ENCODE peak calls at places on chromosome 11, in seven cellular contexts. Z is CD8-positive, alpha-beta memory T cell; J is tibial nerve; H is Peyer's patch; T is Panc1; V is mesendoderm; N is sigmoid colon. W is an unnamed sample.

GRCh38 chr11:103826856-103827255 is 209.6 kb upstream of the DDI1 start:
- DNase-seq in Z (no peak), T (no peak), J (no peak), V (no peak), N (no peak), H (no peak), W (no peak)

GRCh38 chr11:46917109-46918086 is 952 bp downstream of the LRP4 start:
- DNase-seq in H (no peak), N (peak; percentile 65), Z (no peak), V (no peak), T (no peak), J (no peak), W (peak; percentile 21)

GRCh38 chr11:20360650-20361049 is 2.9 kb upstream of the HTATIP2 start:
- DNase-seq in Z (peak; percentile 37), J (no peak), N (no peak), H (peak; percentile 66), T (no peak), V (no peak), W (peak; percentile 23)

GRCh38 chr11:45745065-45745811 is 59.7 kb upstream of the SLC35C1 start:
- DNase-seq in Z (no peak), V (no peak), H (no peak), N (peak; percentile 84), J (peak; percentile 32), T (no peak), W (no peak)

GRCh38 chr11:32005786-32006406 is 85.0 kb upstream of the RCN1 start:
- DNase-seq in N (no peak), Z (no peak), H (no peak), V (no peak), T (no peak), J (no peak), W (no peak)

GRCh38 chr11:86517557-86517956 is 142.9 kb downstream of the CCDC81 start:
- DNase-seq in Z (no peak), H (no peak), J (no peak), V (no peak), N (no peak), T (no peak), W (no peak)

GRCh38 chr11:66674964-66675602 is 2.6 kb downstream of the RBM4B start:
- DNase-seq in T (no peak), V (no peak), J (no peak), Z (no peak), H (no peak), N (no peak), W (no peak)

GRCh38 chr11:104003491-104003890 is 32.9 kb upstream of the DDI1 start:
- DNase-seq in Z (no peak), T (no peak), J (no peak), N (no peak), H (no peak), V (no peak), W (no peak)

GRCh38 chr11:76637491-76638266 is 32.9 kb downstream of the LRRC32 start:
- DNase-seq in H (peak; percentile 83), V (no peak), Z (no peak), T (no peak), J (peak; percentile 53), N (peak; percentile 74), W (no peak)

GRCh38 chr11:74238243-74238642 is 67.2 kb downstream of the PPME1 start:
- DNase-seq in N (no peak), Z (no peak), V (no peak), T (no peak), J (no peak), H (no peak), W (no peak)
- H3K36me3 ChIP-seq in N (no peaks in the 10 kb centered on the region), Z (peaks cover 6% of the 10 kb centered on the region), V (no peaks in the 10 kb centered on the region), T (peaks cover 34% of the 10 kb centered on the region), J (peaks cover 71% of the 10 kb centered on the region), H (no peaks in the 10 kb centered on the region), W (peaks cover 48% of the 10 kb centered on the region)

GRCh38 chr11:58652726-58653280 is 30.3 kb downstream of the CNTF start:
- DNase-seq in H (no peak), T (no peak), V (no peak), J (no peak), Z (no peak), N (no peak), W (no peak)
- H3K4me1 ChIP-seq in H (no peaks in the 10 kb centered on the region), T (no peaks in the 10 kb centered on the region), V (no peaks in the 10 kb centered on the region), J (no peaks in the 10 kb centered on the region), Z (no peaks in the 10 kb centered on the region), N (peaks cover 3% of the 10 kb centered on the region), W (no peaks in the 10 kb centered on the region)

DNA sequence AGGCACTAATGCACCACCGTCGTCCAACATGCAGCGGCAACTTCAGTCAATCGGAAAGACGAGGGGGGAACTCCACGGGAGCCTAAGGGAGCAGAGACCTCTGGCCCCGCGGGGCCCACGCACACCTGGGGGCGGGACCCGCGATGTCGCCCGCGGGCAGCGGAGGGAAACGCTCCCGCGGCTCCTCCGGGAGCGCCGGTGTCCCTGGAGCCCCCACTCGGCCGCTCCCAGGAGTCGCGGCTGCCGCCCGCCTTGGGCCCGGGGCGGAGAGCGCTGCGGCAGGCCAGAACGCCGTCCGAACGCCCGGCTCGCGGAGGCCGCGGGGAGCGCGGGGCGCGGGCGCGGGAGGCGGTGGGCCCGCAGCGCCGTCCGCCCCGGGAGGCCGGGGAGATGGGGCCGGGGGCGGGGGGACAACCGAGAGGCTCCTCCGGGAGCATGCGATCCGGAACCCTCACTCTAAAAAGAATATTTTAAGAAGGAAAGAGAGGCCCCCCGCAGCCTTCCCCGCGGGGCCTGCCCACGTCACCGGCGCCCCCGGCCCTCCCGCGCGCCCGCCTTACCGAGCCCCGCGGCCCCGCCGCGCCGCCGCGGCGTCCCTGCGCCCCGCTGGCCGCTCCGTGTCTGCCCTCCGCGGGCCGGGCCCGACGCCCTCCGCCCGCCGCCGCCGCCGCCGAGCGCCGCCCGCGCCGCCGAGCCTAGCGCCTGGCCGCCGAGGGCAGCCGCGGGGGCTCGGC is 86.6 kb upstream of the ARHGAP32 start:
- DNase-seq in Z (peak; percentile 1), V (no peak), J (no peak), N (no peak), T (no peak), H (no peak), W (no peak)
- H3K27ac ChIP-seq in Z (no peak overlapping the region), V (peak overlapping the region; percentile 32), J (no peak overlapping the region), N (peak overlapping the region; percentile 74), T (peak overlapping the region; percentile 85), H (no peak overlapping the region), W (no peak overlapping the region)

GRCh38 chr11:4443479-4443878 is 5.6 kb upstream of the OR52K2 start:
- DNase-seq in Z (no peak), H (no peak), T (no peak), J (no peak), V (peak; percentile 28), N (no peak), W (no peak)
- H3K36me3 ChIP-seq in Z (no peaks in the 10 kb centered on the region), H (no peaks in the 10 kb centered on the region), T (no peaks in the 10 kb centered on the region), J (no peaks in the 10 kb centered on the region), V (no peaks in the 10 kb centered on the region), N (no peaks in the 10 kb centered on the region), W (no peaks in the 10 kb centered on the region)

GRCh38 chr11:968822-969221 is 43.2 kb downstream of the AP2A2 start:
- DNase-seq in V (no peak), N (no peak), T (no peak), J (no peak), Z (no peak), H (no peak), W (no peak)
- H3K4me1 ChIP-seq in V (no peaks in the 10 kb centered on the region), N (peaks cover 8% of the 10 kb centered on the region), T (no peaks in the 10 kb centered on the region), J (no peaks in the 10 kb centered on the region), Z (peaks cover 18% of the 10 kb centered on the region), H (no peaks in the 10 kb centered on the region), W (peaks cover 17% of the 10 kb centered on the region)

GRCh38 chr11:95256204-95256819 is 25.3 kb upstream of the SESN3 start:
- DNase-seq in V (no peak), H (peak; percentile 29), T (no peak), N (no peak), Z (no peak), J (no peak), W (no peak)
- H3K27ac ChIP-seq in V (no peak overlapping the region), H (peak overlapping the region; percentile 58), T (no peak overlapping the region), N (peak overlapping the region; percentile 18), Z (no peak overlapping the region), J (peak overlapping the region; percentile 45), W (no peak overlapping the region)

DNA sequence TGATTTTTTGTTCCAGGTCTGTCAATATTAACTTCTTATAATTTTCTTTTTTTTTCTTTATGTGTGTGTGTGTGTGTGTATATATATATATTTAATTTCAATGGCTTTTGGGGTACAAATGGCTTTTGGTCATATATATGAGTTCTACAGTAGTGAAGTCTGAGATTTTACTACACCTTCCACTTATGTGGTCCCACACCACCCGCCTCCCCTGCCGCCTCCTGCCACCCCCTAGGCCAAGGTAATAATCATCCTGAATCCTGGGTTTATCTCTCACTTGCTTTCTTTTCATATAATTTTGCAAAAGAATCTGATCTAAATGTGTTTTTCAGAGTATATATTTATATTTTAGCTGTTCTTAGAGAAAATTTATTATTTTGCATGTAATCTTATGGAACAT is 11.1 kb downstream of the NEAT1 start:
- DNase-seq in V (no peak), N (peak; percentile 39), J (no peak), T (no peak), H (peak; percentile 15), Z (no peak), W (no peak)
- H3K36me3 ChIP-seq in V (no peaks in the 10 kb centered on the region), N (peaks cover 46% of the 10 kb centered on the region), J (peaks cover 64% of the 10 kb centered on the region), T (peaks cover 8% of the 10 kb centered on the region), H (no peaks in the 10 kb centered on the region), Z (peaks cover 16% of the 10 kb centered on the region), W (peaks cover 35% of the 10 kb centered on the region)

GRCh38 chr11:133948711-133949110 is 8.1 kb downstream of the IGSF9B start:
- DNase-seq in Z (no peak), T (no peak), J (no peak), N (no peak), H (no peak), V (no peak), W (no peak)

GRCh38 chr11:133951484-133952198 is 5.1 kb downstream of the IGSF9B start:
- DNase-seq in J (no peak), V (peak; percentile 72), T (no peak), N (no peak), Z (no peak), H (no peak), W (no peak)

GRCh38 chr11:133952199-133953190 is 4.3 kb downstream of the IGSF9B start:
- DNase-seq in N (no peak), Z (no peak), V (no peak), J (no peak), H (no peak), T (no peak), W (no peak)

GRCh38 chr11:133953571-133953970 is 3.2 kb downstream of the IGSF9B start:
- DNase-seq in N (no peak), J (no peak), V (no peak), H (no peak), T (no peak), Z (no peak), W (no peak)

GRCh38 chr11:133950874-133951483 is 5.8 kb downstream of the IGSF9B start:
- DNase-seq in Z (no peak), T (no peak), J (no peak), N (no peak), H (no peak), V (no peak), W (no peak)
- H3K4me1 ChIP-seq in Z (peaks cover 61% of the 10 kb centered on the region), T (peaks cover 12% of the 10 kb centered on the region), J (peaks cover 25% of the 10 kb centered on the region), N (peaks cover 94% of the 10 kb centered on the region), H (peaks cover 56% of the 10 kb centered on the region), V (peaks cover 29% of the 10 kb centered on the region), W (peaks cover 40% of the 10 kb centered on the region)